ENCODE peak calls at places on chromosomes 16 and 17, in ten cellular contexts. R is RKO; S is HTR-8/SVneo; U is CD8-positive, alpha-beta memory T cell; G is activated CD4-positive, alpha-beta memory T cell treated with anti-CD3 and anti-CD28 coated beads for 36 hours; H is T47D; V is kidney glomerular epithelial cell; Y is anterior cingulate cortex; C is NK-92 treated with Interleukin-12 subunit alpha and Interleukin-12 subunit beta, amount 100 ng/mL, for 24 hours; K is type B pancreatic cell. W is an unnamed sample.

GRCh38 chr17:4127555-4127954 is 15.3 kb downstream of the ZZEF1 start:
- DNase-seq in S (no peak), R (no peak), G (no peak), V (no peak), K (no peak), H (peak; percentile 15), Y (no peak), C (no peak), U (no peak), W (no peak)

GRCh38 chr16:67326472-67327309 is at the start of the genes KCTD19 and LRRC36:
- DNase-seq in C (no peak), Y (peak; percentile 7), K (peak; percentile 89), S (peak; percentile 80), U (peak; percentile 56), V (peak; percentile 37), R (no peak), H (no peak), G (peak; percentile 78), W (peak; percentile 12)

GRCh38 chr16:17828012-17828411 is 357.3 kb upstream of the XYLT1 start:
- DNase-seq in G (no peak), U (no peak), S (no peak), R (peak; percentile 5), K (no peak), H (peak; percentile 10), V (no peak), C (no peak), Y (no peak), W (no peak)

GRCh38 chr17:43530303-43531081 is 15.6 kb downstream of the ETV4 start:
- DNase-seq in G (no peak), K (peak; percentile 91), C (no peak), Y (no peak), H (peak; percentile 38), U (no peak), S (peak; percentile 96), R (no peak), V (peak; percentile 85), W (peak; percentile 64)

GRCh38 chr16:30430428-30430970 is 669 bp upstream of the DCTPP1 start:
- DNase-seq in C (peak; percentile 48), U (no peak), G (peak; percentile 61), K (no peak), H (no peak), R (no peak), S (no peak), Y (peak; percentile 43), V (no peak), W (no peak)

GRCh38 chr17:35088911-35089845 is 25.7 kb upstream of the RFFL start:
- DNase-seq in U (peak; percentile 86), G (peak; percentile 93), C (peak; percentile 94), R (peak; percentile 78), K (peak; percentile 91), H (peak; percentile 92), V (peak; percentile 63), S (peak; percentile 84), Y (peak; percentile 88), W (peak; percentile 56)

GRCh38 chr16:10805362-10805761 is 13.2 kb downstream of the TVP23A start:
- DNase-seq in R (no peak), C (no peak), G (no peak), Y (no peak), H (no peak), U (no peak), K (no peak), S (peak; percentile 40), V (no peak), W (peak; percentile 71)

GRCh38 chr17:60392845-60393702 is 1.1 kb upstream of the USP32 start:
- DNase-seq in H (peak; percentile 79), V (peak; percentile 72), U (peak; percentile 5), G (peak; percentile 71), R (peak; percentile 51), C (no peak), S (peak; percentile 69), Y (no peak), K (no peak), W (no peak)

GRCh38 chr17:58249270-58250133 is 11.1 kb downstream of the LPO start:
- DNase-seq in C (peak; percentile 32), V (peak; percentile 30), K (peak; percentile 83), R (no peak), U (peak; percentile 65), H (peak; percentile 60), S (peak; percentile 93), G (peak; percentile 83), Y (peak; percentile 14), W (peak; percentile 38)

GRCh38 chr17:35866356-35866950 is 2.2 kb downstream of the HEATR9 start:
- DNase-seq in G (no peak), V (no peak), C (no peak), K (no peak), H (no peak), U (no peak), S (no peak), R (no peak), Y (no peak), W (no peak)

GRCh38 chr17:40314557-40314953 is 5.6 kb downstream of the RARA start:
- DNase-seq in V (peak; percentile 94), Y (no peak), C (no peak), S (peak; percentile 98), R (peak; percentile 97), U (peak; percentile 88), G (peak; percentile 95), K (no peak), H (peak; percentile 97), W (peak; percentile 76)

GRCh38 chr17:66711936-66712335 is 123.0 kb upstream of the CACNG5 start:
- DNase-seq in V (peak; percentile 35), Y (no peak), R (no peak), S (no peak), G (no peak), H (peak; percentile 82), K (no peak), C (peak; percentile 54), U (no peak), W (no peak)

GRCh38 chr16:70576431-70577255 is 53.0 kb downstream of the SF3B3 start:
- DNase-seq in R (peak; percentile 84), K (no peak), C (no peak), U (no peak), H (no peak), Y (no peak), G (no peak), S (peak; percentile 83), V (peak; percentile 65), W (peak; percentile 77)

GRCh38 chr17:36117505-36118382 is 14.1 kb downstream of the CCL4 start:
- DNase-seq in C (no peak), U (no peak), Y (no peak), S (no peak), V (no peak), R (no peak), H (no peak), K (no peak), G (peak; percentile 80), W (no peak)

GRCh38 chr17:60526726-60527125 is 684 bp upstream of the APPBP2 start:
- DNase-seq in V (no peak), H (peak; percentile 18), K (no peak), U (no peak), C (no peak), Y (no peak), R (peak; percentile 20), G (no peak), S (no peak), W (no peak)

GRCh38 chr16:75264531-75264998 is 13.1 kb upstream of the BCAR1 start:
- DNase-seq in Y (peak; percentile 66), V (no peak), K (no peak), U (no peak), G (no peak), C (no peak), R (no peak), H (no peak), S (no peak), W (no peak)

GRCh38 chr16:23530062-23530461 is 19.8 kb upstream of the GGA2 start:
- DNase-seq in H (no peak), R (no peak), C (no peak), S (no peak), Y (no peak), K (no peak), V (no peak), U (no peak), G (no peak), W (no peak)

W was measured in foreskin melanocyte.